ENCODE peak calls at places on chromosomes 11 and 22, in eight cellular contexts. X, U, V, H, Z, B, J and F are unnamed samples.
A peak's percentile ranks its signal among the peaks of the same experiment; 100 is the strongest.

GRCh38 chr22:47565607-47566006 is 803.2 kb downstream of the TBC1D22A start:
- DNase-seq in H (no peak), J (peak; percentile 4), Z (no peak), B (no peak), V (no peak), X (no peak), U (peak; percentile 10), F (no peak)

GRCh38 chr22:48394787-48395620 is 1432.7 kb downstream of the BRD1 start:
- DNase-seq in B (no peak), U (no peak), V (no peak), H (no peak), J (no peak), X (no peak), Z (no peak), F (no peak)

GRCh38 chr11:62034045-62034355 is 66.6 kb upstream of the FTH1 start:
- DNase-seq in Z (no peak), U (no peak), X (no peak), H (no peak), V (no peak), J (no peak), B (no peak), F (no peak)

GRCh38 chr11:299951-300735 is 817 bp upstream of the IFITM5 start:
- DNase-seq in B (no peak), U (peak; percentile 74), Z (no peak), H (peak; percentile 23), X (no peak), V (no peak), J (peak; percentile 57), F (no peak)

GRCh38 chr22:43319661-43320486 is 23.3 kb downstream of the SCUBE1 start:
- DNase-seq in J (no peak), U (no peak), V (no peak), Z (no peak), B (no peak), H (no peak), X (no peak), F (no peak)

GRCh38 chr11:34203377-34203801 is 98.0 kb downstream of the NAT10 start:
- DNase-seq in V (no peak), Z (no peak), X (no peak), J (no peak), U (no peak), B (no peak), H (no peak), F (no peak)

GRCh38 chr22:23227380-23227779 is 47.1 kb downstream of the BCR start:
- DNase-seq in X (no peak), U (no peak), V (no peak), B (no peak), Z (no peak), H (no peak), J (no peak), F (no peak)

GRCh38 chr11:11149671-11150459 is 203.2 kb downstream of the CSNK2A3 start:
- DNase-seq in Z (no peak), U (no peak), B (peak; percentile 15), H (no peak), J (peak; percentile 37), V (no peak), X (no peak), F (no peak)

GRCh38 chr22:19122752-19123492 is 710 bp upstream of the DGCR2 start:
- DNase-seq in Z (no peak), X (no peak), V (no peak), B (no peak), U (no peak), H (no peak), J (no peak), F (peak; percentile 19)

GRCh38 chr11:61874460-61874809 is 16.9 kb downstream of the FADS3 start:
- DNase-seq in U (no peak), B (no peak), V (peak; percentile 64), J (no peak), H (peak; percentile 68), X (peak; percentile 29), Z (no peak), F (no peak)

GRCh38 chr22:23080542-23081290 is 10.4 kb downstream of the GNAZ start:
- DNase-seq in U (no peak), H (no peak), V (no peak), X (no peak), Z (no peak), B (no peak), J (no peak), F (no peak)

GRCh38 chr22:23632178-23632577 is at the start of gene DRICH1:
- DNase-seq in V (no peak), B (no peak), H (no peak), U (no peak), Z (no peak), X (peak; percentile 32), J (no peak), F (no peak)

GRCh38 chr22:48241658-48242057 is 1479.2 kb downstream of the TBC1D22A start:
- DNase-seq in V (no peak), H (no peak), Z (no peak), U (no peak), B (no peak), J (no peak), X (no peak), F (no peak)

GRCh38 chr22:41003976-41004375 is 52.8 kb downstream of the RBX1 start:
- DNase-seq in U (no peak), Z (no peak), H (no peak), J (no peak), X (no peak), B (no peak), V (no peak), F (no peak)

GRCh38 chr22:32469799-32470212 is 4.8 kb upstream of the FBXO7 start:
- DNase-seq in B (no peak), Z (peak; percentile 78), V (no peak), X (peak; percentile 29), U (no peak), J (no peak), H (no peak), F (no peak)